ENCODE peak calls at places on chromosomes 2 and 18, in ten cellular contexts. One of them, this sample, is unnamed. For H3K36me3 and H3K4me1, the result is how much of the 10 kb centered on the place peaks cover.

GRCh38 chr2:203340791-203341487 is 12.7 kb downstream of the ABI2 start:
- DNase-seq in endothelial cell of umbilical vein: peak
- DNase-seq in heart left ventricle: no peak
- DNase-seq in right lobe of liver: no peak
- DNase-seq in breast epithelium: no peak
- DNase-seq in GM23338: peak
- DNase-seq in upper lobe of right lung: no peak
- DNase-seq in cardiac muscle cell: peak
- DNase-seq in fibroblast of lung: peak
- DNase-seq in mucosa of descending colon: no peak
- DNase-seq in this sample: no peak

GRCh38 chr18:62784966-62785413 is 69.6 kb downstream of the PHLPP1 start:
- DNase-seq in fibroblast of lung: peak
- DNase-seq in cardiac muscle cell: no peak
- DNase-seq in endothelial cell of umbilical vein: no peak
- DNase-seq in right lobe of liver: no peak
- DNase-seq in mucosa of descending colon: no peak
- DNase-seq in breast epithelium: no peak
- DNase-seq in upper lobe of right lung: no peak
- DNase-seq in GM23338: no peak
- DNase-seq in heart left ventricle: peak
- DNase-seq in this sample: no peak

GRCh38 chr18:21450913-21451312 is 149.6 kb downstream of the ESCO1 start:
- DNase-seq in breast epithelium: no peak
- DNase-seq in fibroblast of lung: peak
- DNase-seq in GM23338: no peak
- DNase-seq in heart left ventricle: no peak
- DNase-seq in mucosa of descending colon: no peak
- DNase-seq in right lobe of liver: no peak
- DNase-seq in cardiac muscle cell: no peak
- DNase-seq in endothelial cell of umbilical vein: peak
- DNase-seq in upper lobe of right lung: no peak
- DNase-seq in this sample: no peak

GRCh38 chr2:234951386-234952269 is at the start of gene SH3BP4:
- DNase-seq in right lobe of liver: peak
- DNase-seq in cardiac muscle cell: peak
- DNase-seq in heart left ventricle: peak
- DNase-seq in fibroblast of lung: peak
- DNase-seq in endothelial cell of umbilical vein: peak
- DNase-seq in mucosa of descending colon: peak
- DNase-seq in breast epithelium: peak
- DNase-seq in upper lobe of right lung: peak
- DNase-seq in GM23338: peak
- DNase-seq in this sample: peak

GRCh38 chr2:46461716-46462171 is 17.6 kb upstream of the TMEM247 start:
- DNase-seq in mucosa of descending colon: no peak
- DNase-seq in fibroblast of lung: no peak
- DNase-seq in right lobe of liver: no peak
- DNase-seq in cardiac muscle cell: no peak
- DNase-seq in breast epithelium: no peak
- DNase-seq in heart left ventricle: no peak
- DNase-seq in GM23338: no peak
- DNase-seq in endothelial cell of umbilical vein: no peak
- DNase-seq in upper lobe of right lung: no peak
- DNase-seq in this sample: no peak

GRCh38 chr2:164875334-164876205 is 33.9 kb upstream of the COBLL1 start:
- DNase-seq in upper lobe of right lung: no peak
- DNase-seq in GM23338: no peak
- DNase-seq in right lobe of liver: peak
- DNase-seq in mucosa of descending colon: no peak
- DNase-seq in cardiac muscle cell: no peak
- DNase-seq in endothelial cell of umbilical vein: no peak
- DNase-seq in heart left ventricle: no peak
- DNase-seq in breast epithelium: no peak
- DNase-seq in fibroblast of lung: no peak
- DNase-seq in this sample: no peak

GRCh38 chr2:166411473-166412230 is 35.9 kb upstream of the SCN9A start:
- DNase-seq in mucosa of descending colon: no peak
- DNase-seq in fibroblast of lung: peak
- DNase-seq in endothelial cell of umbilical vein: no peak
- DNase-seq in cardiac muscle cell: no peak
- DNase-seq in upper lobe of right lung: no peak
- DNase-seq in right lobe of liver: no peak
- DNase-seq in heart left ventricle: no peak
- DNase-seq in GM23338: no peak
- DNase-seq in breast epithelium: no peak
- DNase-seq in this sample: no peak

GRCh38 chr2:46034535-46034934 is 262.7 kb upstream of the EPAS1 start:
- DNase-seq in cardiac muscle cell: no peak
- DNase-seq in mucosa of descending colon: no peak
- DNase-seq in GM23338: no peak
- DNase-seq in upper lobe of right lung: no peak
- DNase-seq in heart left ventricle: peak
- DNase-seq in breast epithelium: no peak
- DNase-seq in right lobe of liver: no peak
- DNase-seq in endothelial cell of umbilical vein: peak
- DNase-seq in fibroblast of lung: peak
- DNase-seq in this sample: peak

GRCh38 chr2:98911126-98911375 is 25.0 kb downstream of the CRACDL start:
- DNase-seq in GM23338: no peak
- DNase-seq in mucosa of descending colon: no peak
- DNase-seq in fibroblast of lung: no peak
- DNase-seq in endothelial cell of umbilical vein: no peak
- DNase-seq in cardiac muscle cell: no peak
- DNase-seq in heart left ventricle: no peak
- DNase-seq in upper lobe of right lung: no peak
- DNase-seq in breast epithelium: no peak
- DNase-seq in right lobe of liver: no peak
- DNase-seq in this sample: no peak

GRCh38 chr2:178947006-178947405 is 102.9 kb downstream of the CCDC141 start:
- DNase-seq in heart left ventricle: no peak
- DNase-seq in breast epithelium: no peak
- DNase-seq in mucosa of descending colon: no peak
- DNase-seq in right lobe of liver: no peak
- DNase-seq in upper lobe of right lung: no peak
- DNase-seq in cardiac muscle cell: no peak
- DNase-seq in endothelial cell of umbilical vein: no peak
- DNase-seq in fibroblast of lung: no peak
- DNase-seq in GM23338: no peak
- DNase-seq in this sample: no peak

GRCh38 chr2:129673881-129674513 is 305.5 kb upstream of the RAB6C start:
- DNase-seq in heart left ventricle: no peak
- DNase-seq in GM23338: peak
- DNase-seq in endothelial cell of umbilical vein: no peak
- DNase-seq in mucosa of descending colon: no peak
- DNase-seq in fibroblast of lung: no peak
- DNase-seq in breast epithelium: no peak
- DNase-seq in right lobe of liver: no peak
- DNase-seq in cardiac muscle cell: no peak
- DNase-seq in upper lobe of right lung: no peak
- DNase-seq in this sample: no peak

GRCh38 chr2:222290691-222291484 is 7.9 kb downstream of the PAX3 start:
- DNase-seq in endothelial cell of umbilical vein: no peak
- DNase-seq in GM23338: peak
- DNase-seq in mucosa of descending colon: no peak
- DNase-seq in fibroblast of lung: peak
- DNase-seq in breast epithelium: no peak
- DNase-seq in upper lobe of right lung: no peak
- DNase-seq in heart left ventricle: no peak
- DNase-seq in cardiac muscle cell: peak
- DNase-seq in right lobe of liver: no peak
- DNase-seq in this sample: no peak

GRCh38 chr18:63159590-63159989 is 160.0 kb downstream of the BCL2 start:
- DNase-seq in breast epithelium: no peak
- DNase-seq in fibroblast of lung: no peak
- DNase-seq in heart left ventricle: no peak
- DNase-seq in cardiac muscle cell: no peak
- DNase-seq in upper lobe of right lung: no peak
- DNase-seq in GM23338: no peak
- DNase-seq in endothelial cell of umbilical vein: no peak
- DNase-seq in right lobe of liver: no peak
- DNase-seq in mucosa of descending colon: no peak
- DNase-seq in this sample: no peak

GRCh38 chr18:9571546-9571945 is 42.8 kb downstream of the PPP4R1 start:
- DNase-seq in right lobe of liver: no peak
- DNase-seq in heart left ventricle: no peak
- DNase-seq in fibroblast of lung: no peak
- DNase-seq in GM23338: no peak
- DNase-seq in upper lobe of right lung: no peak
- DNase-seq in cardiac muscle cell: no peak
- DNase-seq in endothelial cell of umbilical vein: peak
- DNase-seq in breast epithelium: no peak
- DNase-seq in mucosa of descending colon: no peak
- DNase-seq in this sample: no peak

GRCh38 chr18:9568186-9568585 is 46.2 kb downstream of the PPP4R1 start:
- DNase-seq in endothelial cell of umbilical vein: no peak
- DNase-seq in mucosa of descending colon: no peak
- DNase-seq in heart left ventricle: no peak
- DNase-seq in upper lobe of right lung: no peak
- DNase-seq in breast epithelium: no peak
- DNase-seq in right lobe of liver: no peak
- DNase-seq in fibroblast of lung: no peak
- DNase-seq in cardiac muscle cell: no peak
- DNase-seq in GM23338: no peak
- DNase-seq in this sample: no peak

GRCh38 chr18:9574473-9575115 is 39.8 kb downstream of the PPP4R1 start:
- DNase-seq in fibroblast of lung: no peak
- DNase-seq in cardiac muscle cell: no peak
- DNase-seq in upper lobe of right lung: no peak
- DNase-seq in breast epithelium: no peak
- DNase-seq in heart left ventricle: no peak
- DNase-seq in GM23338: peak
- DNase-seq in right lobe of liver: no peak
- DNase-seq in mucosa of descending colon: no peak
- DNase-seq in endothelial cell of umbilical vein: no peak
- DNase-seq in this sample: no peak

GRCh38 chr18:9569178-9569577 is 45.2 kb downstream of the PPP4R1 start:
- DNase-seq in heart left ventricle: no peak
- DNase-seq in endothelial cell of umbilical vein: no peak
- DNase-seq in fibroblast of lung: no peak
- DNase-seq in GM23338: no peak
- DNase-seq in cardiac muscle cell: no peak
- DNase-seq in mucosa of descending colon: no peak
- DNase-seq in upper lobe of right lung: no peak
- DNase-seq in breast epithelium: no peak
- DNase-seq in right lobe of liver: no peak
- DNase-seq in this sample: no peak

DNA sequence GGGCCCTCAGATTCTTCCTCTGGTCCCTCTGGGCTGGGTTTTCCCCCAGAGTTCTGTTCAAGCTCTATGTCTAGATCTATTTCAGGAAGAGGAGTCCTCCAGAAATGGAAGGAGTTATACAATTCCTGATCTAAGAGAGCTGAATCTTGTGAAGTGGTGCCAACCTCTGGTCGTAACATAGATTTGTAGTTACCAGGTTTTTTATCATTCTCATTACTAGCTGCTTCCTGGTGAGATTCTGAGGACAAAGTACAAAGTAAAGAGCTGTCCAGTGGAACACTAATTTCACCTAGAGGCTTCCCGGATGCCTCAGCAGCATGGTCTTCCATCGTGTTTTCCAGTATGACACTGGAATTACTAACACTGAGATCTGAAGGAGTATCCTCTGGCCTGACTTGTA is 44.1 kb downstream of the PPP4R1 start:
- DNase-seq in heart left ventricle: no peak
- DNase-seq in endothelial cell of umbilical vein: no peak
- DNase-seq in right lobe of liver: no peak
- DNase-seq in fibroblast of lung: no peak
- DNase-seq in upper lobe of right lung: no peak
- DNase-seq in GM23338: no peak
- DNase-seq in breast epithelium: no peak
- DNase-seq in mucosa of descending colon: no peak
- DNase-seq in cardiac muscle cell: no peak
- DNase-seq in this sample: peak
- H3K36me3 ChIP-seq in heart left ventricle: half or more
- H3K36me3 ChIP-seq in endothelial cell of umbilical vein: under half
- H3K36me3 ChIP-seq in right lobe of liver: under half
- H3K36me3 ChIP-seq in fibroblast of lung: under half
- H3K36me3 ChIP-seq in upper lobe of right lung: under half
- H3K36me3 ChIP-seq in GM23338: under half
- H3K36me3 ChIP-seq in breast epithelium: under half
- H3K36me3 ChIP-seq in mucosa of descending colon: under half
- H3K36me3 ChIP-seq in cardiac muscle cell: under half
- H3K36me3 ChIP-seq in this sample: under half

DNA sequence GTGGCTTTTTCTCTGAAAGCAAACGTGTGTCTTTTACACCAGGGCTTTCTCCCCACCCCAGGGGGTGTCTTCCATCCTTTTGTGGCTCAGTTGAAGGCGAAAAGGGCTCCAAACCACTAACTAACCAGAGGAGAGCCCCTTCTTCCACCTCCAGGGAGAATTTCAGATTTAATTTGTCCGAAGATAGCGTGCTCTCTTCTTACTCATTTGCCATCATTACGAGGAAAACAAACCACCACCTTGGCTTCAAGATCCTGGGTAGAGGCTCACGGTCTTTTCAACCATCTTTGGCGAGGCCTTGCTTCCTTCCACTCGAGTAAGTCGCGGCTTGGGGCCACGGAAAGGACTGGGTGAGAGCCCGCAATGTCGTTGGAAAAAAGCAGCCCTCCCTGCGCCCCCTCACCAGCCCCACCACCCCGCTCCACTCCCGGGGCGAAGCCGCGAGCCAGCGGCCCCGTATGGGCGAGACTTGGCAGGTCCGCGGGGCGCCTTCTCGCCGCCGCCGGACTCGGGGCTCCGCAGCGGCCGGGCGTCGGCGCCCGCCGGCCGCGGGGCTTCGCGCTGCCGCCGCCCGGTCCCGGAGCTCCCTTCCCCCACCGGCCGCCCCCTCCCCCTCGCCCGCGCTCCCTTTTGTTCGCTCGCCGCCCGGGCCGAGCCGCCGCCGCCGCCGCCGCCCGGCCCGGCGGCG is 1.7 kb upstream of the ZNF532 start:
- DNase-seq in cardiac muscle cell: no peak
- DNase-seq in GM23338: peak
- DNase-seq in fibroblast of lung: peak
- DNase-seq in upper lobe of right lung: peak
- DNase-seq in breast epithelium: no peak
- DNase-seq in heart left ventricle: peak
- DNase-seq in right lobe of liver: no peak
- DNase-seq in mucosa of descending colon: peak
- DNase-seq in endothelial cell of umbilical vein: peak
- DNase-seq in this sample: peak
- H3K4me3 ChIP-seq in cardiac muscle cell: peak
- H3K4me3 ChIP-seq in GM23338: peak
- H3K4me3 ChIP-seq in fibroblast of lung: peak
- H3K4me3 ChIP-seq in upper lobe of right lung: peak
- H3K4me3 ChIP-seq in breast epithelium: peak
- H3K4me3 ChIP-seq in heart left ventricle: peak
- H3K4me3 ChIP-seq in right lobe of liver: peak
- H3K4me3 ChIP-seq in mucosa of descending colon: no peak
- H3K4me3 ChIP-seq in endothelial cell of umbilical vein: peak
- H3K4me3 ChIP-seq in this sample: peak

GRCh38 chr2:28365158-28365557 is 27.5 kb upstream of the FOSL2 start:
- DNase-seq in endothelial cell of umbilical vein: peak
- DNase-seq in heart left ventricle: no peak
- DNase-seq in upper lobe of right lung: no peak
- DNase-seq in cardiac muscle cell: no peak
- DNase-seq in mucosa of descending colon: no peak
- DNase-seq in fibroblast of lung: no peak
- DNase-seq in right lobe of liver: no peak
- DNase-seq in breast epithelium: no peak
- DNase-seq in GM23338: no peak
- DNase-seq in this sample: peak
- H3K4me1 ChIP-seq in endothelial cell of umbilical vein: under half
- H3K4me1 ChIP-seq in heart left ventricle: under half
- H3K4me1 ChIP-seq in upper lobe of right lung: under half
- H3K4me1 ChIP-seq in cardiac muscle cell: under half
- H3K4me1 ChIP-seq in mucosa of descending colon: under half
- H3K4me1 ChIP-seq in fibroblast of lung: under half
- H3K4me1 ChIP-seq in right lobe of liver: under half
- H3K4me1 ChIP-seq in breast epithelium: under half
- H3K4me1 ChIP-seq in GM23338: under half
- H3K4me1 ChIP-seq in this sample: under half

GRCh38 chr2:171968509-171968908 is 31.2 kb upstream of the METAP1D start:
- DNase-seq in GM23338: no peak
- DNase-seq in right lobe of liver: no peak
- DNase-seq in mucosa of descending colon: no peak
- DNase-seq in endothelial cell of umbilical vein: no peak
- DNase-seq in cardiac muscle cell: no peak
- DNase-seq in heart left ventricle: no peak
- DNase-seq in breast epithelium: no peak
- DNase-seq in fibroblast of lung: no peak
- DNase-seq in upper lobe of right lung: no peak
- DNase-seq in this sample: no peak
- H3K36me3 ChIP-seq in GM23338: under half
- H3K36me3 ChIP-seq in right lobe of liver: under half
- H3K36me3 ChIP-seq in mucosa of descending colon: under half
- H3K36me3 ChIP-seq in endothelial cell of umbilical vein: under half
- H3K36me3 ChIP-seq in cardiac muscle cell: under half
- H3K36me3 ChIP-seq in heart left ventricle: under half
- H3K36me3 ChIP-seq in breast epithelium: under half
- H3K36me3 ChIP-seq in fibroblast of lung: under half
- H3K36me3 ChIP-seq in upper lobe of right lung: under half
- H3K36me3 ChIP-seq in this sample: under half

This sample was measured in small intestine.